ENCODE peak calls at places on chromosomes 7 and 10, in six cellular contexts. G, Y, I, N, K and W are unnamed samples. For H3K9me3, the result is how much of the 10 kb centered on the place peaks cover.

GRCh38 chr7:1460757-1461639 is 1.7 kb upstream of the MICALL2 start:
- DNase-seq in G (no peak), Y (no peak), I (peak), N (no peak), K (peak), W (peak)

GRCh38 chr7:27209933-27210440 is 10.1 kb upstream of the HOXA13 start:
- DNase-seq in G (no peak), Y (no peak), I (no peak), N (no peak), K (no peak), W (no peak)

GRCh38 chr7:40099837-40100236 is 34.6 kb downstream of the MPLKIP start:
- DNase-seq in G (no peak), Y (no peak), I (peak), N (no peak), K (no peak), W (no peak)

GRCh38 chr10:130751851-130752250 is 559.7 kb downstream of the TCERG1L start:
- DNase-seq in G (no peak), Y (no peak), I (no peak), N (no peak), K (no peak), W (no peak)

GRCh38 chr10:77925410-77925794 is 1.2 kb downstream of the DLG5 start:
- DNase-seq in G (no peak), Y (no peak), I (no peak), N (no peak), K (peak), W (peak)

GRCh38 chr10:124003481-124004371 is 89.7 kb downstream of the CHST15 start:
- DNase-seq in G (no peak), Y (no peak), I (no peak), N (no peak), K (peak), W (no peak)

GRCh38 chr7:107661081-107661864 is 645 bp downstream of the SLC26A4 start:
- DNase-seq in G (no peak), Y (peak), I (peak), N (no peak), K (peak), W (peak)

GRCh38 chr10:130746311-130746710 is 565.2 kb downstream of the TCERG1L start:
- DNase-seq in G (no peak), Y (no peak), I (no peak), N (no peak), K (no peak), W (no peak)

GRCh38 chr10:99393036-99393435 is 37.4 kb downstream of the GOT1 start:
- DNase-seq in G (no peak), Y (peak), I (no peak), N (no peak), K (no peak), W (no peak)

GRCh38 chr7:27210441-27211083 is 10.7 kb upstream of the HOXA13 start:
- DNase-seq in G (no peak), Y (peak), I (no peak), N (no peak), K (peak), W (peak)

GRCh38 chr7:143510854-143511592 is 33.4 kb downstream of the TAS2R41 start:
- DNase-seq in G (no peak), Y (peak), I (no peak), N (no peak), K (no peak), W (peak)

GRCh38 chr10:49652416-49653385 is 26.8 kb upstream of the C10orf53 start:
- DNase-seq in G (no peak), Y (no peak), I (no peak), N (no peak), K (no peak), W (peak)

GRCh38 chr7:90701771-90702170 is 105.7 kb downstream of the CDK14 start:
- DNase-seq in G (no peak), Y (peak), I (no peak), N (no peak), K (no peak), W (no peak)

GRCh38 chr10:128577958-128578750 is 451.9 kb upstream of the MKI67 start:
- DNase-seq in G (no peak), Y (no peak), I (no peak), N (no peak), K (no peak), W (no peak)

GRCh38 chr10:69146756-69147155 is 22.8 kb downstream of the VPS26A start:
- DNase-seq in G (no peak), Y (no peak), I (no peak), N (no peak), K (no peak), W (no peak)

GRCh38 chr7:158006841-158007696 is 580.6 kb downstream of the PTPRN2 start:
- DNase-seq in G (no peak), Y (no peak), I (no peak), N (no peak), K (no peak), W (no peak)
- H3K9me3 ChIP-seq in G (under half), Y (under half), I (under half), N (under half), K (under half), W (under half)

DNA sequence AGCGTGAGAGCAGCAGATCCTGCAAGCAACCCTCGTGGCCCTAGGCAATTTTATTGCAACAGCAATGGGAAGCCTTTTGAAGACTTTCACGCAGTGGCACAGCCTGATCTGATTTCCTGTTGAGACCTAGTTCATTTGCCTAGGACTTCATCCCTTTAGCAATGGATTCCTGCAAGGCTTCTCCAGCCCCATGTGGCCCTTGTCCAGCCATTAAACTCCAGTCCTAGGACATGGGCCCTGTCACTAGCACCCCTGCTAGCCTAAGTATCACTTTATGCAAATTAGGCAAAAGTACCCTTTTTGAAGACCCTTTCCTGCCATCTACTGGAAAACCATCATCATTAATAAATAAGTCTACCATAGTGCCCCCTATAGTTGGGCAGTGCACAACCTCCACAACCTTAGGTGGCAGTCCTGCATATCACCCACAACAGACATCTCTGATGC is 379.4 kb downstream of the GALNT17 start:
- DNase-seq in G (no peak), Y (peak), I (no peak), N (no peak), K (no peak), W (no peak)
- H3K9me3 ChIP-seq in G (under half), Y (under half), I (under half), N (under half), K (under half), W (under half)

DNA sequence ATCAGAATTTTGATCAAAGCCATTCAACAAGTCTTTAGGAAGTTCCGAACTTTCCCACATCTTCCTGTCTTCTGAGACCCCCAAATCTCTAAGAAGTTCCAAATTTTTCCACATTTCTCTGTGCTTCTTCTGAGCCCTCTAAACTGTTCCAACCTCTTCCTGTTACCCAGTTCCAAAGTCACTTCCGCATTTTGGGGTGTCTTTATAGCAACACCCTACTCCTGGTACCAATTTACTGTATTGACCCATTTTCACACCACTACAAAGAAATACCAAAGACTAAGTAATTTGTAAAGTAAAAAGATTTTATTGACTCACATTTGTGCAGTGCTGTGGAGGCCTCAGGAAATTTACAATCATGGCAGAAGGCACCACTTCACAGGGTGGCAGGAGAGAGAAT is 385.8 kb upstream of the GHITM start:
- DNase-seq in G (no peak), Y (no peak), I (no peak), N (no peak), K (no peak), W (no peak)
- H3K9me3 ChIP-seq in G (under half), Y (under half), I (half or more), N (under half), K (under half), W (under half)

GRCh38 chr7:57176928-57177635 is 44.8 kb upstream of the ZNF479 start:
- DNase-seq in G (no peak), Y (no peak), I (no peak), N (no peak), K (no peak), W (no peak)
- H3K9me3 ChIP-seq in G (under half), Y (under half), I (half or more), N (under half), K (under half), W (under half)

GRCh38 chr7:158512869-158513268 is 74.8 kb downstream of the PTPRN2 start:
- DNase-seq in G (no peak), Y (no peak), I (no peak), N (no peak), K (no peak), W (no peak)
- H3K9me3 ChIP-seq in G (under half), Y (under half), I (under half), N (under half), K (under half), W (under half)

GRCh38 chr7:158310924-158311713 is 276.5 kb downstream of the PTPRN2 start:
- DNase-seq in G (no peak), Y (peak), I (no peak), N (no peak), K (no peak), W (no peak)
- H3K9me3 ChIP-seq in G (under half), Y (under half), I (under half), N (under half), K (under half), W (under half)

DNA sequence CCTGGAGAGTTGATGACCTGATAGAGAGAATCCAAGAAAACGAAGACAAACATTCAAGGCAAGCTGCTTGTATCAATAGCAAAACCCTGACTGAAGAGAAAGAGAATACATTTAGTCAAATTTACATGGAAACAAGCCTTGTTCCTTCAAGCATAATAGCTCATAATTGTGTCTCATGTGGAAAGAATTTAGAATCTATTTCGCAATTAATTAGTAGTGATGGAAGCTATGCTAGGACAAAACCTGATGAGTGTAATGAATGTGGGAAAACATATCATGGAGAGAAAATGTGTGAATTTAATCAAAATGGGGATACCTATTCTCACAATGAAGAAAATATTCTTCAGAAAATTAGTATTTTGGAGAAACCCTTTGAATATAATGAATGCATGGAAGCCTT is 18.0 kb downstream of the RBAK start:
- DNase-seq in G (no peak), Y (no peak), I (no peak), N (no peak), K (no peak), W (no peak)
- H3K9me3 ChIP-seq in G (half or more), Y (half or more), I (under half), N (under half), K (under half), W (under half)

DNA sequence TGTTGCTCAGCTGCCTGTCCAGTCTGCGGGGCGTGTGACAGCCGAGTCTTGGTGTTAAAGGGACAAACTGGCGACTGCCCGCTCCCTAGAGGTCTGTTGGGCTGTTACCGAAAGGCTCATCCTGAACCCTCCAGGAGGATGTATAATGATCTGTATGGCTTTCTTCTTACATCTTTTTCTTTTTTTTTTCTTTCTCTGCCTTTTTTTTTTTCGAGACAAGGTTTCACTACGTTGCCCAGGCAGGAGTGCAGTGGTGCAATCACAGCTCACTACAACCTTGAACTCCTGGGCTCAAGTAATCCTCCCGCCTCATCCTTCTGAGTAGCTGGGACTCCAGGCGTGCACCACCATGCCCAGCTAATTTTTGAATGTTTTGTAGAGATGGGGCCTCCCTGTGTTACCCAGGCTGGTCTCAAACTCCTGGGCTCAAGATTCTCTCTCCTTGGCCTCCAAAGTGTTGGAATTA is 857 bp downstream of the INTS15 start:
- DNase-seq in G (no peak), Y (no peak), I (no peak), N (peak), K (no peak), W (peak)
- H3K9me3 ChIP-seq in G (under half), Y (under half), I (under half), N (under half), K (under half), W (under half)